ENCODE peak calls at places on chromosome 21, in six cellular contexts. Y, F, Q, G, W and T are unnamed samples.

GRCh38 chr21:33991091-33991490 is 75.5 kb upstream of the ATP5PO start:
- DNase-seq in Y (no peak), F (no peak), Q (no peak), G (no peak), W (no peak), T (no peak)

GRCh38 chr21:45508607-45509565 is 33.4 kb downstream of the SLC19A1 start:
- DNase-seq in Y (no peak), F (no peak), Q (no peak), G (no peak), W (peak), T (no peak)

GRCh38 chr21:41075668-41076463 is 92.1 kb upstream of the BACE2 start:
- DNase-seq in Y (no peak), F (no peak), Q (no peak), G (peak), W (no peak), T (no peak)

GRCh38 chr21:41977034-41977950 is 23.5 kb upstream of the C2CD2 start:
- DNase-seq in Y (no peak), F (no peak), Q (no peak), G (no peak), W (no peak), T (no peak)

GRCh38 chr21:44763050-44763378 is 38.6 kb downstream of the UBE2G2 start:
- DNase-seq in Y (no peak), F (peak), Q (no peak), G (no peak), W (no peak), T (no peak)

GRCh38 chr21:42575111-42575510 is 61.5 kb downstream of the SLC37A1 start:
- DNase-seq in Y (no peak), F (no peak), Q (no peak), G (no peak), W (no peak), T (no peak)

GRCh38 chr21:46550511-46550941 is 54.4 kb downstream of the S100B start:
- DNase-seq in Y (no peak), F (peak), Q (no peak), G (no peak), W (no peak), T (no peak)

GRCh38 chr21:27636671-27637070 is 669.8 kb upstream of the ADAMTS5 start:
- DNase-seq in Y (no peak), F (no peak), Q (no peak), G (no peak), W (no peak), T (no peak)

GRCh38 chr21:25826652-25827051 is 91.9 kb downstream of the GABPA start:
- DNase-seq in Y (no peak), F (no peak), Q (no peak), G (no peak), W (no peak), T (no peak)

GRCh38 chr21:16028163-16028562 is 298.4 kb downstream of the USP25 start:
- DNase-seq in Y (no peak), F (no peak), Q (no peak), G (no peak), W (no peak), T (no peak)

GRCh38 chr21:43864313-43864805 is 664 bp upstream of the AGPAT3 start:
- DNase-seq in Y (peak), F (peak), Q (no peak), G (peak), W (peak), T (no peak)

GRCh38 chr21:41168391-41169257 is 664 bp downstream of the BACE2 start:
- DNase-seq in Y (peak), F (peak), Q (no peak), G (peak), W (peak), T (no peak)

GRCh38 chr21:42124081-42124480 is 53.0 kb downstream of the UMODL1 start:
- DNase-seq in Y (no peak), F (no peak), Q (no peak), G (no peak), W (peak), T (no peak)

GRCh38 chr21:46189213-46189958 is 5.1 kb upstream of the SPATC1L start:
- DNase-seq in Y (no peak), F (peak), Q (no peak), G (no peak), W (no peak), T (no peak)

GRCh38 chr21:25283720-25284119 is 323.6 kb downstream of the MRPL39 start:
- DNase-seq in Y (no peak), F (peak), Q (no peak), G (peak), W (no peak), T (no peak)

GRCh38 chr21:37566790-37567725 is 200.5 kb downstream of the DYRK1A start:
- DNase-seq in Y (no peak), F (no peak), Q (no peak), G (no peak), W (no peak), T (no peak)